ENCODE peak calls at places on chromosome 5, in four cellular contexts. L, U, Q and T are unnamed samples.
A peak's percentile ranks its signal among the peaks of the same experiment; 100 is the strongest.

GRCh38 chr5:366541-367357 is 45.2 kb downstream of the AHRR start:
- DNase-seq in L (no peak), U (no peak), Q (no peak), T (no peak)

GRCh38 chr5:103271570-103272289 is 13.2 kb downstream of the MACIR start:
- DNase-seq in L (peak; percentile 11), U (peak; percentile 24), Q (no peak), T (no peak)

GRCh38 chr5:65034782-65035181 is 266.1 kb downstream of the CWC27 start:
- DNase-seq in L (no peak), U (no peak), Q (no peak), T (no peak)

GRCh38 chr5:111628901-111629300 is 116.6 kb upstream of the STARD4 start:
- DNase-seq in L (peak; percentile 4), U (no peak), Q (no peak), T (no peak)

GRCh38 chr5:36688722-36689121 is 82.3 kb downstream of the SLC1A3 start:
- DNase-seq in L (peak; percentile 4), U (peak; percentile 34), Q (peak; percentile 30), T (no peak)

GRCh38 chr5:33091571-33092363 is 349.0 kb upstream of the TARS1 start:
- DNase-seq in L (peak; percentile 74), U (no peak), Q (no peak), T (no peak)

GRCh38 chr5:135030691-135031145 is 3.3 kb downstream of the PITX1 start:
- DNase-seq in L (no peak), U (no peak), Q (no peak), T (no peak)

GRCh38 chr5:119396265-119396664 is 40.4 kb downstream of the TNFAIP8 start:
- DNase-seq in L (no peak), U (no peak), Q (no peak), T (no peak)

GRCh38 chr5:134489227-134489944 is 36.1 kb upstream of the JADE2 start:
- DNase-seq in L (no peak), U (no peak), Q (peak; percentile 5), T (no peak)

GRCh38 chr5:138853132-138853531 is 22.0 kb downstream of the LRRTM2 start:
- DNase-seq in L (no peak), U (no peak), Q (no peak), T (no peak)

GRCh38 chr5:157912621-157913325 is 53.8 kb upstream of the CLINT1 start:
- DNase-seq in L (no peak), U (no peak), Q (no peak), T (peak; percentile 43)

GRCh38 chr5:179762781-179763176 is 30.2 kb downstream of the MAML1 start:
- DNase-seq in L (peak; percentile 75), U (no peak), Q (no peak), T (no peak)
- TF ChIP-seq ELK1 in L (no peak), U (no peak), Q (no peak), T (no peak)

GRCh38 chr5:169831331-169831730 is 149.0 kb downstream of the INSYN2B start:
- DNase-seq in L (peak; percentile 27), U (no peak), Q (no peak), T (no peak)

GRCh38 chr5:169832236-169832635 is 148.1 kb downstream of the INSYN2B start:
- DNase-seq in L (no peak), U (no peak), Q (no peak), T (no peak)

GRCh38 chr5:169836835-169837234 is 143.5 kb downstream of the INSYN2B start:
- DNase-seq in L (no peak), U (no peak), Q (no peak), T (no peak)

GRCh38 chr5:169828385-169828784 is 151.9 kb downstream of the INSYN2B start:
- DNase-seq in L (no peak), U (no peak), Q (no peak), T (no peak)

GRCh38 chr5:169832845-169833244 is 147.4 kb downstream of the INSYN2B start:
- DNase-seq in L (no peak), U (no peak), Q (no peak), T (no peak)
- TF ChIP-seq ELK1 in L (no peak), U (no peak), Q (no peak), T (no peak)

GRCh38 chr5:142551242-142552067 is 134.4 kb downstream of the FGF1 start:
- DNase-seq in L (peak; percentile 22), U (no peak), Q (no peak), T (no peak)

GRCh38 chr5:142550471-142550870 is 135.4 kb downstream of the FGF1 start:
- DNase-seq in L (no peak), U (no peak), Q (no peak), T (no peak)

GRCh38 chr5:142547445-142548374 is 138.2 kb downstream of the FGF1 start:
- DNase-seq in L (no peak), U (no peak), Q (no peak), T (no peak)

GRCh38 chr5:142549834-142550233 is 136.1 kb downstream of the FGF1 start:
- DNase-seq in L (no peak), U (no peak), Q (no peak), T (no peak)

DNA sequence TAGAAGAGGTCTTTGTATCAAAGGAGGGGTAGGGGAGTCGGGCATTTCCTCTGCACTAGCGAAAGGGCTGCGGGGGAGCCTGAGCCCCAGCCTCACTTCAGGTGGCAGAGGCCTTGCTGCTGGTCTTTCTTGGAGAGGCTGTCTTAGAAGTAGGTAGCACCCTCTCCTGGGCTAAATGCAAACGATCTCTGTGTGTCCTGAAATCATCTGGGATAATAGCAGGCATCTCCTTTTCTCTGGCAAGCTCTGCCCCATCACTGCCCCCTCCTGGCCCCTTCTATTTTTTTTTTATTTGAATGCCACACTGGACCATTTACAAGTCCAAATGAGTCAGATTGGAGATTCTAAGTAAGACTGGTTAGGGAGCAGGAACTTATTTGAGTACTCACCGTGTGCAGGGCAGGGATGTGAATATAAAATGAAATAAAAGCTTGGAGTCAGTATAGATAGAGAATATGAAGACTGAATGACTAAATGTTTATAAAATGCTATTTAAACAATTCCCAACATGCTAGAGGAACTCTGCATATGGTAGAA is 137.1 kb downstream of the FGF1 start:
- DNase-seq in L (peak; percentile 97), U (peak; percentile 93), Q (peak; percentile 78), T (peak; percentile 12)
- TF ChIP-seq ELK1 in L (no peak), U (no peak), Q (no peak), T (no peak)

GRCh38 chr5:83510199-83510730 is 38.7 kb downstream of the VCAN start:
- DNase-seq in L (no peak), U (no peak), Q (no peak), T (no peak)
- TF ChIP-seq ELK1 in L (no peak), U (no peak), Q (no peak), T (no peak)

GRCh38 chr5:58507715-58508114 is 16.5 kb downstream of the GAPT start:
- DNase-seq in L (no peak), U (no peak), Q (no peak), T (no peak)

GRCh38 chr5:58505502-58505901 is 14.3 kb downstream of the GAPT start:
- DNase-seq in L (no peak), U (no peak), Q (no peak), T (no peak)

GRCh38 chr5:58503634-58504033 is 12.4 kb downstream of the GAPT start:
- DNase-seq in L (no peak), U (no peak), Q (no peak), T (no peak)

GRCh38 chr5:58502032-58502431 is 10.8 kb downstream of the GAPT start:
- DNase-seq in L (no peak), U (no peak), Q (no peak), T (no peak)

DNA sequence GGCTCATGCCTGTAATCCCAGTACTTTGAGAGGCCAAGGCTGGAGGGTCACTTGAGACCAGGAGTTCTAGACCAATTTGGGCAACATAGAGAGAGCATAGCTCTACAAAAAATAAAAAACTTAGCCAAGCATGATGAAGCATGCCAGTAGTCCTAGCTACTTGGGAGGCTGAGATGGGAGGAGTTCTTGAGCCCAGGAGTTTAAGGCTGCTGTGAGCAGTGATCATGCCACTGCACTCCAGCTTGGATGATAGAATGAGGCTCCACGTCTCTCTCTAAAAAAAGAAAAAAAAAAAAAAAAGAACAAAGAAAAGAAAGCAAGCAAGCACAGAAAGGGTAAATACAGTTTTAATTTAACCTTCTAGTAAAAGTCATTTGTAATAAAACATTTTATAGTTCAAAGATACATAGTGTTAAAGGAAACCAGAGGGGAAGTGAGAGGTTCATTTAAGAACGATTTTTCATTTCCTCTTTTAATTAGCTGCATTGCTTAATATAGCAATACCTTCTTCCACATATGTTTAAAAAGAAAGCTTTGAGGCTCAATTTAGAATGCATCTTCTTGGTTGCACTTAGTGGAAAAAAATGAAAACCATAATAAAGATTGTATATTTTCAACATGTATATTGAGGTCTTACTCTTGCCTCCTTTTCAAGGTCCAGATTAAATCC is 14.9 kb downstream of the GAPT start:
- DNase-seq in L (no peak), U (no peak), Q (no peak), T (no peak)
- TF ChIP-seq ELK1 in L (no peak), U (no peak), Q (no peak), T (no peak)

DNA sequence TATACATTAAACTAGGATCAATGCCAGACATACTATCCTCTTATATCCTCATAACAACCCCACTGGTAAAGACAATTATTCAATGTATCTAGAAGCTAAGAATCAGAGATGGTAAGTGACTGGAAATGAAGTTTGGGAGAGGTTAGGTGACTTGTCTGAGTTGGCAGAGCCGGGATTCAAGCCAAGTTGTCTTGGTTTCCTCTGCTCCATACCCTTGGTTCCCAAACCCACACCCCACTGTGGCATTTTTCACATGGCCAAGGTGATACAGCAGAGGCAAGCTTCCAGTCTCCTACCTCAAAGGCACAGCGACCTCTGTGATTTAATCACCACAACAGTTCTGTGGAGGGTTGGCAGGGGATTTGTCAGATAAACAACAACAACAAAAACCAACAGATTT is 34.7 kb upstream of the ADRB2 start:
- DNase-seq in L (no peak), U (no peak), Q (no peak), T (no peak)
- TF ChIP-seq ELK1 in L (no peak), U (no peak), Q (no peak), T (no peak)